ENCODE peak calls at places on chromosome 3, in five cellular contexts. R, U, E, M and Q are unnamed samples. For H3K27me3, the result is how much of the 10 kb centered on the place peaks cover.

GRCh38 chr3:179526482-179526881 is 36.2 kb upstream of the ACTL6A start:
- DNase-seq in R (no peak), U (no peak), E (no peak), M (no peak), Q (no peak)

GRCh38 chr3:20999661-21000060 is 751.3 kb downstream of the ZNF385D start:
- DNase-seq in R (no peak), U (peak), E (no peak), M (no peak), Q (no peak)

GRCh38 chr3:79314547-79314946 is 453.3 kb downstream of the ROBO1 start:
- DNase-seq in R (no peak), U (no peak), E (no peak), M (no peak), Q (no peak)

GRCh38 chr3:153138267-153139210 is 23.5 kb upstream of the RAP2B start:
- DNase-seq in R (peak), U (peak), E (peak), M (peak), Q (peak)

GRCh38 chr3:124113475-124113874 is 121.6 kb upstream of the ROPN1 start:
- DNase-seq in R (no peak), U (no peak), E (no peak), M (no peak), Q (peak)

GRCh38 chr3:154956815-154957214 is 123.3 kb upstream of the MME start:
- DNase-seq in R (no peak), U (no peak), E (no peak), M (no peak), Q (no peak)

GRCh38 chr3:10553586-10554235 is 48.3 kb upstream of the ATP2B2 start:
- DNase-seq in R (no peak), U (no peak), E (peak), M (no peak), Q (no peak)

GRCh38 chr3:162512488-162512887 is 1015.9 kb downstream of the OTOL1 start:
- DNase-seq in R (no peak), U (no peak), E (no peak), M (no peak), Q (no peak)

GRCh38 chr3:28191363-28191762 is 50.1 kb upstream of the CMC1 start:
- DNase-seq in R (no peak), U (no peak), E (no peak), M (no peak), Q (no peak)

GRCh38 chr3:29503969-29504368 is 223.1 kb downstream of the RBMS3 start:
- DNase-seq in R (no peak), U (no peak), E (no peak), M (no peak), Q (peak)

GRCh38 chr3:114155370-114155821 is 23.5 kb downstream of the DRD3 start:
- DNase-seq in R (peak), U (no peak), E (peak), M (no peak), Q (peak)

GRCh38 chr3:17088602-17089313 is 204.0 kb downstream of the PLCL2 start:
- DNase-seq in R (no peak), U (no peak), E (no peak), M (no peak), Q (peak)

GRCh38 chr3:87503901-87504498 is 227.6 kb upstream of the POU1F1 start:
- DNase-seq in R (peak), U (peak), E (peak), M (no peak), Q (peak)

DNA sequence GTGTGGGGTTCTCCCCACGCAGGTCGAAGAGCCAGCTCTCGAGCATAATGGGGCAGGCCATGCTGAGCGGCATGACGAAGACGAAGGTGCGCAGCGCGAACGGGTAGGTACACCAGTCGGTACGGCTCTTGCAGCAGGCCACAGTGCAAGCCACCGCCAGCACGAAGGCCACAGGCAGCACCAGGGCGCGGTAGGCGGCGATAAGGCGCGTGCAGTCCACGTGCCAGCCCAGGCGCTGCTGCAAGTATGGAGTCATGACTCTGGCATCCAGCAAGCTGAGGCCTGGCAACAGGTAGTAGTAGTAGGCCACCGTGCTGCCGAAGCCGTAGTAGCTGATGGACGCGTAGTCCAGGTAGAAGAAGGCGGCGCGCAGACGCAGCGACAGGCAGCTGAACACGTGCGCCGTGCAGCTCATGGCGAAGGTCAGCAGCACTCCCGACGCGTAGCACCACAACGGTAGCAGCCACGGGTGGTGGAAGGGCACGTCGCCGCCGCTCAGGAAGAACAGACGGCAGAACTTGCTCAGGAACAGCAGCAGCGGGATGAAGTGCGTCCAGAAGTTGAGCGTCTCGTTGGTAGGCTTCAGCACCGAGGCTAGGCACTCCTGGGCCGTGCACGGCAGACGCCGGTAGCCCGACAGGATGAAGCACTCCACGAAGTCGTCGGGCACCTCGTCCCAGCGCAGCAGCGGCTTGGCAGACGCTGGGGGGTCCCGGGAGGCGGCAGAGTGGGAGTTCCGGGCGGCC is 781 bp downstream of the PAQR9 start:
- DNase-seq in R (no peak), U (no peak), E (peak), M (no peak), Q (no peak)
- H3K27me3 ChIP-seq in R (under half), U (under half), E (under half), M (under half), Q (under half)

DNA sequence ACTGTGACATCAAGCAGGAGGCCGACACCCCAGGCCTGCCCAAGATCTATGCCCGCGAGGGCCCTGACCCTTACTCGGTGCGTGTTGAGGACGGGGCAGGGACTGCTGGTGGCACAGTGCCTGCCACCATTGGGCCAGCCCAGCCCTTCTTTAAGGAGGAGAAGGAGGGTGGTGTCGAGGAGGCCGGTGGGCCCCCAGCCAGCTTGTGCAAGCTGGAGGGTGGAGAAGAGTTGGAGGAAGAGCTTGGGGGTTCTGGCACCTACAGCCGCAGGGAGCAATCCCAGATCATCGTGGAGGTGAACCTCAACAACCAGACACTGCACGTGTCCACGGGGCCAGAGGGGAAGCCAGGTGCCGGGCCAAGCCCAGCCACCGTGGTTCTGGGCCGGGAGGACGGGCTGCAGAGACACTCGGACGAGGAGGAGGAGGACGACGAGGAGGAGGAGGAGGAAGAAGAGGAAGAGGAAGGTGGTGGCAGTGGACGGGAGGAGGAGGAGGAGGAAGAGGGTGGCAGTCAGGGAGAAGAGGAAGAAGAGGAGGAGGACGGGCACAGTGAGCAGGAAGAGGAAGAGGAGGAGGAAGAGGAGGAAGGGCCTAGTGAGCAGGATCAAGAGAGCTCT is 5.4 kb downstream of the ZBTB47 start:
- DNase-seq in R (no peak), U (no peak), E (no peak), M (no peak), Q (no peak)
- H3K4me3 ChIP-seq in R (no peak), U (no peak), E (no peak), M (no peak), Q (no peak)

GRCh38 chr3:45841701-45842491 is at the start of gene LZTFL1:
- DNase-seq in R (peak), U (peak), E (peak), M (peak), Q (peak)
- H3K27me3 ChIP-seq in R (under half), U (under half), E (under half), M (under half), Q (under half)

GRCh38 chr3:177968891-177969290 is 567.3 kb upstream of the KCNMB2 start:
- DNase-seq in R (peak), U (peak), E (no peak), M (no peak), Q (no peak)
- H3K4me3 ChIP-seq in R (no peak), U (no peak), E (no peak), M (no peak), Q (no peak)

DNA sequence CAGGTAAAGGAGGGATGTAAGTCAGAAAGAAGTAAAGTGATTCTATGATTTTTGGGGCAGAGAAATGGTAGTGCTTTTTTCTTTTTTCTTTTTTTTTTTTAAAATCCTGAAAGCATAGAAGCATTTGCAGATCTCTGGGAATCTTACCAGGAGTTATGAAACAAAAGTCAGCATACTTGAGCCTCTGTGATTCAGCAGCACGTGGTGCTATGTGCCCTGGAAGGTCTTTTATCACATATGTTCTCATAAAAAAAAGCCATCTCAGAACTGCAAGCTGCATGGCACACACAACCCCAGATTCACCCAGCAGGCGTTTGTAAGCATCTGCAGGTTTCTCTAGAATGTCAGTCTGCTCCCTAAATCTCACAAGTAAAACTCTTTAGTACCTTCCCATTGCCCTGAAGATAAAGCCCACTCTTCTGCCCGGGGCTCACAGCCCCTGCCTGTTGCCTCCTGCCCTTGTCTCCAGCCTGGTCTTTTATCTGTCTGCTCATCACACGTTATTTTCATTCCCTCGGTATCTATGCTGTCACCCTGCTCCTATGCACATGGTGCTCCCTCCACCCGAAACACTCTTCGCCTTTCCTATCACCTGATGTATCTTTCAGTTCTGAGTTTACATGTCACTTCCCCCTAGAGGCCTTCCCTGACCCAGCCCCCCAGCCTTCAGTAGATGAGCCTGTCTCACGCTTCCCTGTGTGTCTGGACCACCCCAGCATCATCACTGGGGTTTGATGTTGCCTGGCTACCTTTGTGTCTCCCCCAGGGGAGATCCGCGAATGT is 72.4 kb downstream of the CHDH start:
- DNase-seq in R (peak), U (peak), E (peak), M (no peak), Q (no peak)
- H3K27me3 ChIP-seq in R (under half), U (under half), E (under half), M (under half), Q (under half)

GRCh38 chr3:107116251-107116650 is 261.0 kb upstream of the CCDC54 start:
- DNase-seq in R (no peak), U (no peak), E (no peak), M (no peak), Q (no peak)

GRCh38 chr3:107112356-107112755 is 264.9 kb upstream of the CCDC54 start:
- DNase-seq in R (no peak), U (no peak), E (no peak), M (no peak), Q (no peak)

GRCh38 chr3:107117156-107117555 is 260.1 kb upstream of the CCDC54 start:
- DNase-seq in R (no peak), U (no peak), E (no peak), M (no peak), Q (no peak)

GRCh38 chr3:107117922-107118576 is 259.2 kb upstream of the CCDC54 start:
- DNase-seq in R (peak), U (peak), E (peak), M (no peak), Q (no peak)
- H3K4me3 ChIP-seq in R (no peak), U (no peak), E (no peak), M (no peak), Q (no peak)

GRCh38 chr3:150887031-150887430 is 18.2 kb downstream of the MINDY4B start:
- DNase-seq in R (peak), U (peak), E (no peak), M (no peak), Q (no peak)

GRCh38 chr3:150889105-150889504 is 16.1 kb downstream of the MINDY4B start:
- DNase-seq in R (no peak), U (no peak), E (peak), M (no peak), Q (no peak)

GRCh38 chr3:150890320-150890719 is 14.9 kb downstream of the MINDY4B start:
- DNase-seq in R (peak), U (no peak), E (no peak), M (no peak), Q (no peak)

GRCh38 chr3:150890831-150891230 is 14.4 kb downstream of the MINDY4B start:
- DNase-seq in R (no peak), U (no peak), E (no peak), M (no peak), Q (no peak)

DNA sequence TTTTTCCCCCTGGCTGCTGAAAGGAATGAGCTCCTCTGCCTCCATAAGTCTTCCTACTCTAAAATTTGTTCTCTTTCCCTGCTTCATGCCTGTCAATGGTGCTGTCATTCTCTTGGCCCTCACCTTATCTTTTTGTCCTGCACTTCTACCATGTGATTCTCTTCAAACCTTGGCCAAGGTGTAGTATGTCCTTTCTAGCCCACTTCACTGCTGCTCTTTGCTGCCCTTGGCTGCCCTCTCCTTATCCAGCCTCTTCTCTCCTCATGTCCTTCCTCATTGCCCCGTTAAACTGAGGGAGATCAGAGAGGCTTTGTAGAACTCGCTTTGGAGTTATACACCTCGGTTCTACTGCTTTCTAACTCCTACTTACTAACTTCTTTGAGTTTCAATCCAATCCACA is 19.7 kb downstream of the MINDY4B start:
- DNase-seq in R (no peak), U (no peak), E (no peak), M (no peak), Q (no peak)
- H3K27me3 ChIP-seq in R (under half), U (under half), E (under half), M (under half), Q (under half)